ENCODE peak calls at places on chromosomes 3 and 15, in four cellular contexts. Y is CD4-positive, alpha-beta T cell; N is tibial artery; Q is effector memory CD4-positive, alpha-beta T cell. G is an unnamed sample.

GRCh38 chr3:54745863-54746262 is 182.0 kb downstream of the LRTM1 start:
- DNase-seq in N (no peak), Y (no peak), Q (no peak), G (no peak)

GRCh38 chr3:28935141-28935540 is 345.7 kb upstream of the RBMS3 start:
- DNase-seq in Y (no peak), N (no peak), Q (no peak), G (no peak)

GRCh38 chr15:69300129-69300588 is 1.4 kb downstream of the PAQR5 start:
- DNase-seq in Q (no peak), Y (no peak), N (peak; percentile 3), G (no peak)

GRCh38 chr15:78979456-78980320 is 34.8 kb upstream of the CTSH start:
- DNase-seq in N (no peak), Y (peak; percentile 10), Q (no peak), G (no peak)

GRCh38 chr3:47601310-47601709 is 22.6 kb upstream of the CSPG5 start:
- DNase-seq in Y (no peak), Q (no peak), N (no peak), G (peak; percentile 25)

GRCh38 chr3:47313341-47314055 is 30.8 kb downstream of the KLHL18 start:
- DNase-seq in N (no peak), Q (no peak), Y (no peak), G (no peak)

GRCh38 chr3:132432639-132433038 is 15.3 kb downstream of the DNAJC13 start:
- DNase-seq in Q (no peak), N (no peak), Y (no peak), G (no peak)

GRCh38 chr3:52896613-52897012 is 735 bp downstream of the STIMATE start:
- DNase-seq in N (no peak), Y (no peak), Q (no peak), G (no peak)

GRCh38 chr3:28267984-28268849 is 26.8 kb downstream of the CMC1 start:
- DNase-seq in Q (no peak), Y (no peak), N (no peak), G (no peak)

GRCh38 chr15:87287156-87287555 is 969.4 kb downstream of the NTRK3 start:
- DNase-seq in Q (no peak), N (no peak), Y (no peak), G (no peak)

GRCh38 chr3:104870276-104870675 is 496.4 kb upstream of the ALCAM start:
- DNase-seq in N (no peak), Q (no peak), Y (no peak), G (no peak)

GRCh38 chr3:59812778-59813558 is 763.1 kb upstream of the CFAP20DC start:
- DNase-seq in Q (no peak), N (no peak), Y (no peak), G (no peak)

GRCh38 chr3:64575211-64575844 is 112.5 kb downstream of the ADAMTS9 start:
- DNase-seq in Q (no peak), Y (no peak), N (no peak), G (no peak)

GRCh38 chr15:65916664-65917406 is 47.5 kb downstream of the RAB11A start:
- DNase-seq in Q (no peak), Y (no peak), N (peak; percentile 74), G (peak; percentile 26)

GRCh38 chr15:76330281-76330680 is 6.3 kb upstream of the ISL2 start:
- DNase-seq in N (no peak), Q (no peak), Y (no peak), G (no peak)

GRCh38 chr3:98519351-98519750 is 3.4 kb downstream of the CLDND1 start:
- DNase-seq in Q (no peak), N (no peak), Y (no peak), G (no peak)

GRCh38 chr3:138332472-138333073 is 2.9 kb upstream of the NME9 start:
- DNase-seq in Q (no peak), N (no peak), Y (no peak), G (no peak)

GRCh38 chr15:100330221-100330620 is 11.6 kb downstream of the ADAMTS17 start:
- DNase-seq in N (no peak), Q (no peak), Y (no peak), G (no peak)

GRCh38 chr3:150145659-150146058 is 175.0 kb upstream of the PFN2 start:
- DNase-seq in N (no peak), Y (no peak), Q (no peak), G (no peak)

GRCh38 chr3:110711130-110711832 is 360.3 kb upstream of the NECTIN3 start:
- DNase-seq in Q (no peak), Y (no peak), N (no peak), G (no peak)

GRCh38 chr15:71761649-71762048 is 48.7 kb upstream of the NR2E3 start:
- DNase-seq in N (no peak), Q (no peak), Y (no peak), G (no peak)

GRCh38 chr15:85865070-85865684 is 70.5 kb upstream of the KLHL25 start:
- DNase-seq in Q (no peak), N (no peak), Y (no peak), G (no peak)

GRCh38 chr15:75727851-75728715 is 15.4 kb upstream of the CSPG4 start:
- DNase-seq in N (peak; percentile 78), Y (peak; percentile 68), Q (peak; percentile 53), G (no peak)

GRCh38 chr3:153001428-153001827 is 160.6 kb upstream of the RAP2B start:
- DNase-seq in N (no peak), Q (no peak), Y (no peak), G (no peak)

GRCh38 chr3:72295276-72295973 is 510.5 kb upstream of the PROK2 start:
- DNase-seq in Q (no peak), Y (no peak), N (no peak), G (no peak)

GRCh38 chr3:106814231-106814630 is 563.0 kb upstream of the CCDC54 start:
- DNase-seq in Y (no peak), N (no peak), Q (no peak), G (no peak)

GRCh38 chr3:30426319-30426993 is 179.9 kb upstream of the TGFBR2 start:
- DNase-seq in N (peak; percentile 85), Q (no peak), Y (no peak), G (no peak)

GRCh38 chr3:23128655-23129054 is 74.5 kb upstream of the UBE2E2 start:
- DNase-seq in N (no peak), Y (no peak), Q (no peak), G (no peak)

GRCh38 chr15:45943255-45943654 is 308.4 kb downstream of the SQOR start:
- DNase-seq in Y (no peak), Q (no peak), N (no peak), G (no peak)

GRCh38 chr3:45012577-45012976 is 13.5 kb upstream of the CLEC3B start:
- DNase-seq in Y (no peak), N (no peak), Q (no peak), G (no peak)
- H3K27ac ChIP-seq in Y (no peak overlapping the region), N (peak overlapping the region; percentile 74), Q (no peak overlapping the region), G (no peak overlapping the region)

DNA sequence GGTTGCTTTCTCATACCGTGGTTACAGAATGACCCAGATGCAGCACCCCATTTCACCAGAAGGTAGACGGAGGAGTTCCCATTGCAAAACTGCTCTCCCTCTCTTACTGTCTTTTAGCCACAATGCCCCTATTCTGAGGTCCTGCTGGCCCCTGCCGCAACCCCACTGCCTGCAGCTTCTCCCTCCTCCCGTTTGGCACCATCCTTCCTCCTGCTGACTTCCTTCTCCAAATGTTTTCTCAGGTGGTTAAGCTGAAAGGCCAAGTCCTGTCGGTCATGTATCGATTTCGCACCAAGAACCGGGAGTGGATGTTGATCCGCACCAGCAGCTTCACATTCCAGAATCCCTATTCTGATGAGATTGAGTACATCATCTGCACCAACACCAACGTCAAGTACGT is 132.3 kb upstream of the ABHD17C start:
- DNase-seq in Q (no peak), N (no peak), Y (no peak), G (no peak)
- H3K27ac ChIP-seq in Q (no peak overlapping the region), N (no peak overlapping the region), Y (no peak overlapping the region), G (no peak overlapping the region)

GRCh38 chr3:117874028-117874765 is 1160.4 kb downstream of the IGSF11 start:
- DNase-seq in N (no peak), Y (no peak), Q (no peak), G (no peak)

GRCh38 chr3:117875887-117876286 is 1158.8 kb downstream of the IGSF11 start:
- DNase-seq in N (no peak), Y (no peak), Q (no peak), G (no peak)

GRCh38 chr3:117873236-117873635 is 1161.4 kb downstream of the IGSF11 start:
- DNase-seq in N (no peak), Y (no peak), Q (no peak), G (peak; percentile 9)

GRCh38 chr3:117871934-117872333 is 1162.4 kb downstream of the TUSC7 start:
- DNase-seq in Y (no peak), N (no peak), Q (no peak), G (no peak)

DNA sequence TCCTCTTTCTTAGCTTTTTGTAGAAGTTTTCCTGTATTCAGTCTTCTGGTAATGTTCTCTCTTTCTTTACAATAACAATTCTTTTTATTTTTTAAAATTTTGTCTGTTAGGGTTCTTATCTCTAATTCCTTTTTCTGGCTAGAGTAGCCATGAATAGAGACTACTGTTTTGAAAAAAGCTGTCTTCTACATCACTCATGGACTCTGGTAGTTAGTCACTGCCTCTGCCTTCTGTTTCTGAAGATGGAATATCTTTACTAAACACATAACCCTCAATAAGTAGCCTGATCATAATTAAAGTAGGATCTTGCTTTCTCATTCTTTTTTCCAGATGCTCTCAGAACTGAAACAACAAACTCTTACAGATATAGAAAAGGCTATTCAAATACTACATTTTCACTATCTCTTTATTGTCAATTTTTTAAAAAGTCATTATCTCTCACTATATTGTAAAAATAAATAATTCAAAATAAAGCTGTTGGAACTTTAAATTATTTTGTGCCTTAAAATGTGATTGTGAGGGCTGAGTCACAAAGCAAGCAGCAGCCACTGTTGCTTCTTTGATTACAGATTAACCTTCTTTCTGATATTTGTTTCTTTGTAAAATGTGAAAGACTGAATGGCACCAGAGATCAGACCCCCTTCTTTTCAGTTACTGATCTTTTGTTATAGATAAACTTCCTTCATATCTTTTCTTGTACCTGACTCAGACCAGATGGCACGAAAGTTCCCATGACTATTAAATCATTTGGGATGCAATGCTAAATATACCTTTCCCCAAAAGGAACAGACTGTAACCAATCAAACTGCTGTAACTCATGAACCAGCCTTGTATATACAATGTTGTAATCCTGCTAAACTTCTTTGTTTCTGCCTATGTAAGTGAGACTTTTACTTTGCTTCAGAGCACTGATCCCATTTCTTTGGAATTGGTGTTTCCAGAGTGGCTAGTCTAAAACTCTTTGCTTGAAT is 1159.5 kb downstream of the IGSF11 start:
- DNase-seq in N (no peak), Q (no peak), Y (no peak), G (no peak)
- H3K27ac ChIP-seq in N (no peak overlapping the region), Q (no peak overlapping the region), Y (no peak overlapping the region), G (no peak overlapping the region)

DNA sequence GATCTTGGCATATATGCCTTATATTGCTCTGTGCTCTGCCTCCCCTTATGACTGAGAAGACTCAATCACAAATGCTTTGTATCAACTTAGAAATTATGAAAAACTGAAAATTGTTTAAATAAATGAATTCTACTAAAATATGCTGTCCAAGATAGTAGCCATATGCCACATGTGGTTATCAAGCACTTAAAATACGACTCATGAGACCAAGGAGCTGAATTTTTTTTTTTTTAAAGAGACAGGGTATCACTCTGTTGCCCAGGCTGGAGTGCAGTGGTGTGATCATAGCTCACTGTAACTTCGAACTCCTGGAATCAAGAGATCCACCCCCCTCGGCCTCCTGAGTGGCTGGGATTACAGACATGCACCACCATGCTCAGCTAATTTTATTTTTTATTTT is 118.3 kb downstream of the RFTN1 start:
- DNase-seq in Y (no peak), N (no peak), Q (no peak), G (no peak)
- H3K27ac ChIP-seq in Y (no peak overlapping the region), N (no peak overlapping the region), Q (no peak overlapping the region), G (no peak overlapping the region)

GRCh38 chr3:27076815-27077630 is 292.2 kb downstream of the NEK10 start:
- DNase-seq in Y (no peak), Q (no peak), N (no peak), G (no peak)
- H3K27ac ChIP-seq in Y (no peak overlapping the region), Q (no peak overlapping the region), N (no peak overlapping the region), G (no peak overlapping the region)